ENCODE peak calls at places on chromosomes 5 and 9, in six cellular contexts. One of them, this sample, is unnamed.
A peak's percentile ranks its signal among the peaks of the same experiment; 100 is the strongest.

GRCh38 chr9:87586731-87587355 is 89.2 kb downstream of the DAPK1 start:
- DNase-seq in lung: no peak
- DNase-seq in cardiac fibroblast: no peak
- DNase-seq in IMR-90: no peak
- DNase-seq in progenitor cell of endocrine pancreas: no peak
- DNase-seq in uterus: no peak
- DNase-seq in this sample: no peak

GRCh38 chr5:10334830-10335229 is 18.7 kb upstream of the MARCHF6 start:
- DNase-seq in lung: peak; percentile 25
- DNase-seq in cardiac fibroblast: no peak
- DNase-seq in IMR-90: no peak
- DNase-seq in progenitor cell of endocrine pancreas: no peak
- DNase-seq in uterus: no peak
- DNase-seq in this sample: no peak

GRCh38 chr9:123377211-123377971 is 21.4 kb downstream of the CRB2 start:
- DNase-seq in uterus: no peak
- DNase-seq in IMR-90: no peak
- DNase-seq in cardiac fibroblast: no peak
- DNase-seq in lung: no peak
- DNase-seq in progenitor cell of endocrine pancreas: no peak
- DNase-seq in this sample: no peak

GRCh38 chr5:144088211-144088965 is 82.1 kb downstream of the YIPF5 start:
- DNase-seq in lung: no peak
- DNase-seq in progenitor cell of endocrine pancreas: no peak
- DNase-seq in uterus: no peak
- DNase-seq in cardiac fibroblast: peak; percentile 30
- DNase-seq in IMR-90: peak; percentile 60
- DNase-seq in this sample: no peak

GRCh38 chr5:137751869-137752491 is 2.2 kb downstream of the HNRNPA0 start:
- DNase-seq in progenitor cell of endocrine pancreas: no peak
- DNase-seq in cardiac fibroblast: peak; percentile 89
- DNase-seq in IMR-90: peak; percentile 80
- DNase-seq in lung: no peak
- DNase-seq in uterus: no peak
- DNase-seq in this sample: no peak

GRCh38 chr5:67404261-67405100 is 207.9 kb upstream of the CD180 start:
- DNase-seq in IMR-90: peak; percentile 77
- DNase-seq in progenitor cell of endocrine pancreas: no peak
- DNase-seq in uterus: no peak
- DNase-seq in lung: no peak
- DNase-seq in cardiac fibroblast: peak; percentile 88
- DNase-seq in this sample: no peak

GRCh38 chr9:27933210-27934062 is 360.2 kb upstream of the C9orf72 start:
- DNase-seq in IMR-90: no peak
- DNase-seq in lung: no peak
- DNase-seq in cardiac fibroblast: no peak
- DNase-seq in progenitor cell of endocrine pancreas: no peak
- DNase-seq in uterus: no peak
- DNase-seq in this sample: no peak

GRCh38 chr9:123655681-123656423 is 274.1 kb downstream of the DENND1A start:
- DNase-seq in cardiac fibroblast: no peak
- DNase-seq in lung: no peak
- DNase-seq in progenitor cell of endocrine pancreas: no peak
- DNase-seq in IMR-90: no peak
- DNase-seq in uterus: no peak
- DNase-seq in this sample: no peak

GRCh38 chr9:116750543-116750942 is 63.4 kb downstream of the TRIM32 start:
- DNase-seq in IMR-90: no peak
- DNase-seq in progenitor cell of endocrine pancreas: no peak
- DNase-seq in lung: no peak
- DNase-seq in cardiac fibroblast: no peak
- DNase-seq in uterus: no peak
- DNase-seq in this sample: no peak

GRCh38 chr9:80143899-80144298 is 572.1 kb downstream of the TLE4 start:
- DNase-seq in lung: no peak
- DNase-seq in uterus: no peak
- DNase-seq in progenitor cell of endocrine pancreas: no peak
- DNase-seq in cardiac fibroblast: no peak
- DNase-seq in IMR-90: no peak
- DNase-seq in this sample: no peak

GRCh38 chr5:116411101-116411571 is 163.5 kb downstream of the SEMA6A start:
- DNase-seq in uterus: peak; percentile 61
- DNase-seq in cardiac fibroblast: no peak
- DNase-seq in IMR-90: no peak
- DNase-seq in lung: no peak
- DNase-seq in progenitor cell of endocrine pancreas: no peak
- DNase-seq in this sample: no peak

GRCh38 chr5:77994943-77995342 is 218.8 kb upstream of the TBCA start:
- DNase-seq in uterus: no peak
- DNase-seq in progenitor cell of endocrine pancreas: no peak
- DNase-seq in IMR-90: no peak
- DNase-seq in lung: no peak
- DNase-seq in cardiac fibroblast: no peak
- DNase-seq in this sample: no peak

GRCh38 chr9:83919111-83919510 is 2.1 kb downstream of the KIF27 start:
- DNase-seq in cardiac fibroblast: no peak
- DNase-seq in IMR-90: no peak
- DNase-seq in uterus: no peak
- DNase-seq in lung: no peak
- DNase-seq in progenitor cell of endocrine pancreas: no peak
- DNase-seq in this sample: no peak

GRCh38 chr9:83920469-83920941 is 727 bp downstream of the KIF27 start:
- DNase-seq in lung: no peak
- DNase-seq in progenitor cell of endocrine pancreas: no peak
- DNase-seq in cardiac fibroblast: peak; percentile 61
- DNase-seq in uterus: no peak
- DNase-seq in IMR-90: peak; percentile 38
- DNase-seq in this sample: peak; percentile 53

GRCh38 chr9:83920942-83921707 is at the start of gene KIF27:
- DNase-seq in lung: peak; percentile 100
- DNase-seq in uterus: peak; percentile 99
- DNase-seq in progenitor cell of endocrine pancreas: peak; percentile 99
- DNase-seq in cardiac fibroblast: peak; percentile 98
- DNase-seq in IMR-90: peak; percentile 96
- DNase-seq in this sample: peak; percentile 97
- TF ChIP-seq CTCF in lung: no peak
- TF ChIP-seq CTCF in uterus: peak; percentile 51
- TF ChIP-seq CTCF in progenitor cell of endocrine pancreas: peak; percentile 70
- TF ChIP-seq CTCF in cardiac fibroblast: peak; percentile 28
- TF ChIP-seq CTCF in IMR-90: peak; percentile 42
- TF ChIP-seq CTCF in this sample: peak; percentile 15

GRCh38 chr9:21392270-21392669 is 7.1 kb upstream of the IFNA2 start:
- DNase-seq in cardiac fibroblast: peak; percentile 29
- DNase-seq in uterus: no peak
- DNase-seq in IMR-90: no peak
- DNase-seq in lung: no peak
- DNase-seq in progenitor cell of endocrine pancreas: no peak
- DNase-seq in this sample: no peak
- TF ChIP-seq CTCF in cardiac fibroblast: peak; percentile 24
- TF ChIP-seq CTCF in uterus: no peak
- TF ChIP-seq CTCF in IMR-90: no peak
- TF ChIP-seq CTCF in lung: no peak
- TF ChIP-seq CTCF in progenitor cell of endocrine pancreas: peak; percentile 51
- TF ChIP-seq CTCF in this sample: no peak

GRCh38 chr9:114614373-114614772 is 3.3 kb downstream of the TMEM268 start:
- DNase-seq in lung: no peak
- DNase-seq in uterus: no peak
- DNase-seq in cardiac fibroblast: no peak
- DNase-seq in IMR-90: no peak
- DNase-seq in progenitor cell of endocrine pancreas: no peak
- DNase-seq in this sample: no peak
- TF ChIP-seq CTCF in lung: no peak
- TF ChIP-seq CTCF in uterus: no peak
- TF ChIP-seq CTCF in cardiac fibroblast: no peak
- TF ChIP-seq CTCF in IMR-90: no peak
- TF ChIP-seq CTCF in progenitor cell of endocrine pancreas: peak; percentile 15
- TF ChIP-seq CTCF in this sample: no peak

GRCh38 chr9:19102631-19103345 is at the start of gene HAUS6:
- DNase-seq in cardiac fibroblast: peak; percentile 99
- DNase-seq in lung: peak; percentile 97
- DNase-seq in progenitor cell of endocrine pancreas: peak; percentile 75
- DNase-seq in uterus: peak; percentile 96
- DNase-seq in IMR-90: peak; percentile 96
- DNase-seq in this sample: peak; percentile 96
- TF ChIP-seq CTCF in cardiac fibroblast: peak; percentile 63
- TF ChIP-seq CTCF in lung: peak; percentile 35
- TF ChIP-seq CTCF in progenitor cell of endocrine pancreas: peak; percentile 58
- TF ChIP-seq CTCF in uterus: peak; percentile 59
- TF ChIP-seq CTCF in IMR-90: peak; percentile 45
- TF ChIP-seq CTCF in this sample: no peak

GRCh38 chr5:321726-322251 is 275 bp downstream of the AHRR start:
- DNase-seq in lung: no peak
- DNase-seq in IMR-90: no peak
- DNase-seq in uterus: no peak
- DNase-seq in cardiac fibroblast: no peak
- DNase-seq in progenitor cell of endocrine pancreas: no peak
- DNase-seq in this sample: peak; percentile 34
- TF ChIP-seq CTCF in lung: no peak
- TF ChIP-seq CTCF in IMR-90: no peak
- TF ChIP-seq CTCF in uterus: no peak
- TF ChIP-seq CTCF in cardiac fibroblast: no peak
- TF ChIP-seq CTCF in progenitor cell of endocrine pancreas: no peak
- TF ChIP-seq CTCF in this sample: no peak

DNA sequence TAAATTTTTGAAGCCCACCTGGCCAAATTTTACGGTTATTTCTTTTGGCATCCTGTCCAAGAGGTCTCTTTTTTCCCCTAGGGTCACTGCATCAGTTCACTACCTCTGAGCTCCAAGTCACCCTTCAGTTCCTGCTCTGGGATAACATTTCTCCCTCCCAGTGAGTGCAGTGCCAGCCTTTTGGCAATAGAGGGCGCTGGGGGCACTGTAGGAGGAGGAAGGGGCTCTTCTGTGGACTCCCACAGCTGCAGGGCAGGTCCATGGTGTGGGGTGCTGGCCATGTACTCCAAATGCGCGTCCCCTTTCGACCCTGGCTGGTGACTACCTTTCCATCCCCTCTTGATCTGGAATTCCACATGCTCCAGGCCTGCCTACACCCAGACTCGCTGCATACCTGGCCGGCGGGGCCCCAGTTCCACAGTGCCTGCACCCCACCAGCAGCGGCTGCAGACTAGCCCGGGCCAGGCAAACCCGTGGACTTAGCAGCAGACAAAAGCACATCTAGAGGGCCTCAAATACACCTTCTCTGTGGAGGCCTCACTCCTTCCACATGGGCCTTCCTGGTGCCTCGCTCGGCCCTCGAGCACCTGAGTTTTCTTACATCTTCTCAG is 20.3 kb upstream of the NINJ1 start:
- DNase-seq in lung: no peak
- DNase-seq in progenitor cell of endocrine pancreas: peak; percentile 55
- DNase-seq in IMR-90: no peak
- DNase-seq in cardiac fibroblast: peak; percentile 18
- DNase-seq in uterus: no peak
- DNase-seq in this sample: peak; percentile 58
- TF ChIP-seq CTCF in lung: peak; percentile 11
- TF ChIP-seq CTCF in progenitor cell of endocrine pancreas: peak; percentile 70
- TF ChIP-seq CTCF in IMR-90: peak; percentile 44
- TF ChIP-seq CTCF in cardiac fibroblast: peak; percentile 65
- TF ChIP-seq CTCF in uterus: no peak
- TF ChIP-seq CTCF in this sample: peak; percentile 37

DNA sequence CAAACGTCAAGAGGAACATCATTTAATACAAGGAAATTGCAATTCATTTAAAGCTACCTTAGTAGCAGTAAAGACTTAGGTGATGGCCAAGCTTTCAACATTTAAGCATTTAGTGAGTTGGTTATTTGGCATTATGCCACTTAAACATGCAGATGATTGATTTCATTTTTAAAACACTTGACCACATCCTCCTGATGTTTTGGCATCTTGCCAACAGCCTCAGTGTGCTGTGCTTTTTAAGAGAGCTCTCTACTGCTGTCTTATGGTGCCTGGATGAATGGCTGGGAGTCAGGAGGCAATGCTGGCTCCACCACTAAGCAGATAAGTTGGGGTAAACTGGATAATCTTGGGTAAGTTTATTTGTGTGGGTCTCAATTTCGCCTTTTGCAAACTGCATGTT is 364.5 kb downstream of the MAN2A1 start:
- DNase-seq in IMR-90: peak; percentile 21
- DNase-seq in lung: no peak
- DNase-seq in cardiac fibroblast: peak; percentile 74
- DNase-seq in uterus: no peak
- DNase-seq in progenitor cell of endocrine pancreas: no peak
- DNase-seq in this sample: no peak
- TF ChIP-seq CTCF in IMR-90: no peak
- TF ChIP-seq CTCF in lung: no peak
- TF ChIP-seq CTCF in cardiac fibroblast: peak; percentile 27
- TF ChIP-seq CTCF in uterus: no peak
- TF ChIP-seq CTCF in progenitor cell of endocrine pancreas: no peak
- TF ChIP-seq CTCF in this sample: no peak

GRCh38 chr5:129113867-129114266 is 19.3 kb downstream of the ISOC1 start:
- DNase-seq in cardiac fibroblast: no peak
- DNase-seq in IMR-90: no peak
- DNase-seq in uterus: no peak
- DNase-seq in progenitor cell of endocrine pancreas: no peak
- DNase-seq in lung: no peak
- DNase-seq in this sample: no peak
- TF ChIP-seq CTCF in cardiac fibroblast: peak; percentile 21
- TF ChIP-seq CTCF in IMR-90: peak; percentile 7
- TF ChIP-seq CTCF in uterus: no peak
- TF ChIP-seq CTCF in progenitor cell of endocrine pancreas: peak; percentile 17
- TF ChIP-seq CTCF in lung: no peak
- TF ChIP-seq CTCF in this sample: no peak

This sample was measured in GM10248.